ENCODE peak calls at places on chromosome 12, in eight cellular contexts. G, R, F, S, Q, N, P and B are unnamed samples.

GRCh38 chr12:116880817-116881324 is 370 bp downstream of the HRK start:
- DNase-seq in G (no peak), R (peak), F (peak), S (peak), Q (no peak), N (peak), P (peak), B (peak)

GRCh38 chr12:111596985-111597730 is 2.0 kb downstream of the ATXN2 start:
- DNase-seq in G (peak), R (no peak), F (peak), S (peak), Q (peak), N (peak), P (peak), B (peak)

GRCh38 chr12:57744194-57744776 is 554 bp upstream of the TSPAN31 start:
- DNase-seq in G (peak), R (peak), F (no peak), S (no peak), Q (peak), N (no peak), P (peak), B (peak)

GRCh38 chr12:66065623-66066022 is 64.9 kb downstream of the LLPH start:
- DNase-seq in G (no peak), R (no peak), F (no peak), S (peak), Q (no peak), N (no peak), P (peak), B (peak)

GRCh38 chr12:5135126-5135525 is 91.4 kb downstream of the KCNA5 start:
- DNase-seq in G (no peak), R (no peak), F (no peak), S (no peak), Q (no peak), N (no peak), P (no peak), B (no peak)

GRCh38 chr12:22415342-22416309 is 81.1 kb upstream of the ST8SIA1 start:
- DNase-seq in G (no peak), R (no peak), F (peak), S (peak), Q (no peak), N (no peak), P (peak), B (no peak)

GRCh38 chr12:13606290-13606689 is 375.1 kb downstream of the GRIN2B start:
- DNase-seq in G (no peak), R (no peak), F (no peak), S (no peak), Q (no peak), N (no peak), P (peak), B (no peak)

GRCh38 chr12:118102070-118102469 is 1.7 kb downstream of the VSIG10 start:
- DNase-seq in G (no peak), R (no peak), F (no peak), S (peak), Q (peak), N (no peak), P (no peak), B (peak)

GRCh38 chr12:122001379-122002209 is 20.1 kb upstream of the BCL7A start:
- DNase-seq in G (peak), R (peak), F (no peak), S (no peak), Q (peak), N (no peak), P (no peak), B (no peak)

GRCh38 chr12:67910360-67911292 is 78.6 kb upstream of the IFNG-AS1 start:
- DNase-seq in G (no peak), R (no peak), F (peak), S (peak), Q (peak), N (no peak), P (peak), B (peak)

GRCh38 chr12:105740970-105741725 is 397.6 kb downstream of the NUAK1 start:
- DNase-seq in G (no peak), R (peak), F (no peak), S (peak), Q (no peak), N (no peak), P (peak), B (peak)

GRCh38 chr12:104747956-104748355 is 210.1 kb downstream of the SLC41A2 start:
- DNase-seq in G (no peak), R (no peak), F (no peak), S (no peak), Q (no peak), N (no peak), P (no peak), B (no peak)

GRCh38 chr12:24759155-24759554 is 189.7 kb downstream of the BCAT1 start:
- DNase-seq in G (no peak), R (no peak), F (peak), S (peak), Q (no peak), N (no peak), P (peak), B (peak)

GRCh38 chr12:47771304-47771703 is 1.7 kb upstream of the SLC48A1 start:
- DNase-seq in G (peak), R (no peak), F (no peak), S (no peak), Q (no peak), N (no peak), P (no peak), B (no peak)

GRCh38 chr12:47651368-47652254 is 54.2 kb downstream of the RPAP3 start:
- DNase-seq in G (peak), R (peak), F (peak), S (peak), Q (peak), N (peak), P (peak), B (peak)

GRCh38 chr12:113683566-113683965 is 211.9 kb upstream of the LHX5 start:
- DNase-seq in G (no peak), R (peak), F (no peak), S (no peak), Q (no peak), N (no peak), P (no peak), B (no peak)

GRCh38 chr12:89862511-89863331 is 154.1 kb upstream of the ATP2B1 start:
- DNase-seq in G (no peak), R (no peak), F (no peak), S (peak), Q (no peak), N (peak), P (no peak), B (no peak)

GRCh38 chr12:1611775-1612174 is 17.3 kb upstream of the WNT5B start:
- DNase-seq in G (no peak), R (peak), F (peak), S (peak), Q (no peak), N (no peak), P (peak), B (peak)

GRCh38 chr12:111532741-111533140 is 66.4 kb downstream of the ATXN2 start:
- DNase-seq in G (no peak), R (no peak), F (no peak), S (no peak), Q (no peak), N (no peak), P (no peak), B (no peak)

GRCh38 chr12:68222336-68222735 is 3.3 kb downstream of the IL26 start:
- DNase-seq in G (no peak), R (peak), F (peak), S (no peak), Q (peak), N (no peak), P (peak), B (peak)

GRCh38 chr12:95949801-95950206 is 6.7 kb downstream of the AMDHD1 start:
- DNase-seq in G (no peak), R (no peak), F (no peak), S (no peak), Q (no peak), N (no peak), P (no peak), B (no peak)

GRCh38 chr12:109831929-109832328 is 1.3 kb downstream of the TRPV4 start:
- DNase-seq in G (no peak), R (no peak), F (no peak), S (no peak), Q (no peak), N (no peak), P (no peak), B (no peak)

GRCh38 chr12:90360300-90360699 is 594.7 kb downstream of the CCER1 start:
- DNase-seq in G (no peak), R (no peak), F (no peak), S (no peak), Q (peak), N (no peak), P (no peak), B (no peak)

GRCh38 chr12:94100254-94100653 is 48.1 kb upstream of the PLXNC1 start:
- DNase-seq in G (no peak), R (no peak), F (peak), S (peak), Q (peak), N (no peak), P (peak), B (peak)

GRCh38 chr12:27226319-27226984 is 17.6 kb upstream of the STK38L start:
- DNase-seq in G (no peak), R (peak), F (no peak), S (no peak), Q (peak), N (no peak), P (peak), B (no peak)

GRCh38 chr12:111488798-111489197 is 83.1 kb downstream of the SH2B3 start:
- DNase-seq in G (no peak), R (no peak), F (no peak), S (no peak), Q (no peak), N (no peak), P (no peak), B (no peak)

GRCh38 chr12:23949212-23950010 is at the start of gene SOX5:
- DNase-seq in G (peak), R (no peak), F (peak), S (no peak), Q (no peak), N (no peak), P (peak), B (peak)

GRCh38 chr12:109144224-109144623 is 27.8 kb downstream of the ACACB start:
- DNase-seq in G (no peak), R (no peak), F (no peak), S (no peak), Q (no peak), N (no peak), P (no peak), B (no peak)

GRCh38 chr12:45292486-45293195 is 76.7 kb downstream of the ANO6 start:
- DNase-seq in G (no peak), R (no peak), F (no peak), S (no peak), Q (no peak), N (no peak), P (peak), B (peak)